ENCODE peak calls at places on chromosome 13, in five cellular contexts. L is AG10803, M is BJ, C is pancreas, D is OCI-LY7. J is an unnamed sample.

GRCh38 chr13:114226088-114226487 is 8.6 kb upstream of the CDC16 start:
- DNase-seq in D (no peak), M (no peak), L (peak), C (peak), J (no peak)

GRCh38 chr13:93603043-93603442 is 376.4 kb downstream of the GPC6 start:
- DNase-seq in C (no peak), D (no peak), L (peak), M (peak), J (no peak)

GRCh38 chr13:39498471-39499114 is 104.4 kb downstream of the LHFPL6 start:
- DNase-seq in C (no peak), M (no peak), L (no peak), D (no peak), J (no peak)

GRCh38 chr13:70960841-70961443 is 852.7 kb upstream of the KLHL1 start:
- DNase-seq in C (no peak), L (peak), D (peak), M (no peak), J (peak)

GRCh38 chr13:29908411-29908810 is 58.0 kb upstream of the UBL3 start:
- DNase-seq in D (no peak), C (no peak), L (peak), M (peak), J (no peak)

GRCh38 chr13:113532156-113532806 is 41.8 kb upstream of the DCUN1D2 start:
- DNase-seq in M (no peak), D (no peak), L (no peak), C (no peak), J (no peak)

GRCh38 chr13:62131604-62132003 is 716.0 kb upstream of the PCDH20 start:
- DNase-seq in M (no peak), C (no peak), L (no peak), D (no peak), J (no peak)

GRCh38 chr13:32585625-32586021 is 629 bp upstream of the PDS5B start:
- DNase-seq in L (peak), M (no peak), C (peak), D (peak), J (no peak)

GRCh38 chr13:101523154-101523669 is 70.7 kb downstream of the ITGBL1 start:
- DNase-seq in L (no peak), D (no peak), C (no peak), M (no peak), J (no peak)

GRCh38 chr13:68995972-68996670 is 1111.5 kb upstream of the ATXN8OS start:
- DNase-seq in D (no peak), M (no peak), C (no peak), L (no peak), J (no peak)

GRCh38 chr13:48950507-48950886 is 25.2 kb upstream of the FNDC3A start:
- DNase-seq in M (peak), D (no peak), C (no peak), L (peak), J (no peak)

GRCh38 chr13:20546559-20546958 is 20.4 kb upstream of the IFT88 start:
- DNase-seq in C (no peak), D (no peak), M (no peak), L (no peak), J (no peak)

GRCh38 chr13:57724486-57725272 is 93.1 kb downstream of the PCDH17 start:
- DNase-seq in M (no peak), L (no peak), C (no peak), D (no peak), J (no peak)

GRCh38 chr13:55199132-55199531 is 1941.6 kb upstream of the PRR20A start:
- DNase-seq in D (no peak), C (no peak), L (no peak), M (no peak), J (no peak)
- TF ChIP-seq CTCF in D (no peak), C (no peak), L (no peak), M (no peak), J (no peak)

DNA sequence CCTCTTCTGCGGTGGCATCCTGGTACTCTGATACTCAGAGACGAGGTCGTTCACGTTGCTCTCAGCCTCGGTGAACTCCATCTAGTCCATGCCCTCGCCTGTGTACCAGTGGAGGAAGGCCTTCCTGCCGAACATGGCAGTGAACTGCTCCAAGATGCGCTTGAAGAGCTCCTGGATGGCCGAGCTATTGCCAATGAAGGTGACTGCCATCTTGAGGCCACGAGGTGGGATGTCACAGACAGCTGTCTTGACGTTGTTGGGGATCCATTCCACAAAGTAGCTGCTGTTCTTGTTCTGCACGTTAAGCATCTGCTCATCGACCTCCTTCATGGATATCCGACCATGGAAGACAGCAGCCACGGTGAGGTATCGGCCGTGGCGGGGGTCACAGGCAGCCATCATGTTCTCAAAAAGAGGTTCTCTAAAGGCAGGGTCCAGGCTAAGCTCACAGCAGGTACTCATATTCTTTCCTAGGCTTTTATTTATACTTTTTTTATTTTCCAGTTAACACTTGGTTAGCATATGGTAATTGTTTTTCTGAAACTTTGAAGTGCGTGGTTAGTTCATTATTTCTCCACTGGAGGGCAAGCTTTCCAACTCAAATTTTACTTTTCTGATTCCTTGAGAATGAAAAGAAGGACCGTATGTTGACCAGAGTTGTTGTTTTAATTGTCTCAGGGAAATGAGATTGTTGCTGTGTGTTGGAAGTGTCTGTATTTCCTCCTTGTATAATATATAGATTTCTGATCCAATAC is 72.4 kb upstream of the RGCC start:
- DNase-seq in L (peak), M (no peak), C (no peak), D (peak), J (no peak)
- TF ChIP-seq CTCF in L (peak), M (peak), C (no peak), D (peak), J (peak)

GRCh38 chr13:36086117-36086516 is 45.1 kb downstream of the DCLK1 start:
- DNase-seq in M (no peak), D (no peak), C (no peak), L (no peak), J (no peak)
- TF ChIP-seq CTCF in M (no peak), D (no peak), C (no peak), L (no peak), J (no peak)

GRCh38 chr13:99379856-99380255 is 72.7 kb upstream of the GPR183 start:
- DNase-seq in D (no peak), C (no peak), M (no peak), L (no peak), J (no peak)

GRCh38 chr13:99380921-99381645 is 73.9 kb upstream of the GPR183 start:
- DNase-seq in D (no peak), M (no peak), C (no peak), L (no peak), J (peak)

GRCh38 chr13:99382428-99383133 is 75.4 kb upstream of the GPR183 start:
- DNase-seq in D (no peak), C (no peak), L (no peak), M (no peak), J (no peak)

GRCh38 chr13:99378985-99379734 is 72.0 kb upstream of the GPR183 start:
- DNase-seq in C (no peak), L (no peak), D (peak), M (no peak), J (no peak)

GRCh38 chr13:99380402-99380801 is 73.2 kb upstream of the GPR183 start:
- DNase-seq in D (no peak), C (no peak), L (no peak), M (no peak), J (no peak)
- TF ChIP-seq CTCF in D (no peak), C (no peak), L (no peak), M (no peak), J (no peak)

GRCh38 chr13:41061075-41061913 is at the start of gene WBP4:
- DNase-seq in M (peak), L (peak), C (peak), D (peak), J (peak)
- TF ChIP-seq CTCF in M (peak), L (peak), C (no peak), D (no peak), J (no peak)

GRCh38 chr13:28451482-28452217 is 43.3 kb downstream of the FLT1 start:
- DNase-seq in C (no peak), L (peak), M (no peak), D (no peak), J (no peak)
- TF ChIP-seq CTCF in C (no peak), L (no peak), M (no peak), D (no peak), J (no peak)

DNA sequence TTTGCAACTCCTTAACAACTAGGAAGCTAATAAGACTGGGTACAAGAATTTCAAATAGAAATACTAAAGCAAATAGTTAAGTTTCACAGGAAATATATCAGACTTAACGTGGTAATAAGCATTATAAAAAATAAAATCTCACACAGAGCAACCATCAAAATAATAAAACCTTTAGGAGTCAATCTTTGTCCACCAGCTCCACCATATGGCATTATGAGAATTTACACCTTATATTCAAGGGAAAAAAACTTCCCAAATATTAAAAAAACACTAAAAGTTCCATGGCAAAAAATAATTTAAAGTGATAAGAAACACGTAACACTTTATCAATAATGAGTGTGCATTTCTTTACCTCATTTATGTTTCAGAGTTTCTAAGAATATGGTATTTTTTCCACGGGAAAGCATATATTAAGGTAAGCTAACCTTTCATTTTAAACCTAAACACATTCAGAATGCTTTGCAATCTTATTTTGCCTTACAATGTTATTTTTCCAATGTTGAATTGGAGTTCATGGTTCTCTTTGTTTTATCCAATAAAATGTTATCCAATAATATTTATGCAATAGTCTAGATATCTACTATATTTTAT is 423.2 kb upstream of the SGCG start:
- DNase-seq in D (no peak), M (no peak), C (no peak), L (peak), J (no peak)
- TF ChIP-seq CTCF in D (peak), M (no peak), C (no peak), L (peak), J (no peak)

GRCh38 chr13:75569576-75569975 is 20.0 kb downstream of the UCHL3 start:
- DNase-seq in D (no peak), M (no peak), C (no peak), L (no peak), J (no peak)

GRCh38 chr13:75566658-75567057 is 17.1 kb downstream of the UCHL3 start:
- DNase-seq in M (peak), D (peak), C (no peak), L (peak), J (no peak)
- TF ChIP-seq CTCF in M (peak), D (peak), C (no peak), L (peak), J (no peak)